ENCODE peak calls at places on chromosomes 2 and 18, in six cellular contexts. S is uterus, Q is KBM-7, J is progenitor cell of endocrine pancreas, I is left ventricle myocardium superior, U is EL. D is an unnamed sample.
A peak's percentile ranks its signal among the peaks of the same experiment; 100 is the strongest.

GRCh38 chr2:85902496-85902895 is 13.7 kb upstream of the ST3GAL5 start:
- DNase-seq in S (no peak), Q (no peak), J (no peak), I (no peak), U (peak; percentile 54), D (no peak)

GRCh38 chr2:105910497-105911238 is 166.0 kb downstream of the NCK2 start:
- DNase-seq in S (no peak), Q (no peak), J (no peak), I (no peak), U (no peak), D (no peak)

GRCh38 chr18:76426738-76427305 is 68.2 kb downstream of the ZNF516 start:
- DNase-seq in S (peak; percentile 73), Q (peak; percentile 32), J (peak; percentile 41), I (no peak), U (peak; percentile 50), D (peak; percentile 43)

GRCh38 chr2:42969231-42970150 is 177.1 kb upstream of the HAAO start:
- DNase-seq in S (no peak), Q (no peak), J (no peak), I (no peak), U (peak; percentile 93), D (no peak)

GRCh38 chr2:172540421-172540820 is 15.5 kb upstream of the PDK1 start:
- DNase-seq in S (no peak), Q (no peak), J (no peak), I (no peak), U (peak; percentile 28), D (no peak)

GRCh38 chr2:28320009-28320365 is 72.7 kb upstream of the FOSL2 start:
- DNase-seq in S (no peak), Q (no peak), J (no peak), I (no peak), U (no peak), D (no peak)

GRCh38 chr18:47160256-47160655 is 10.0 kb upstream of the HDHD2 start:
- DNase-seq in S (no peak), Q (no peak), J (no peak), I (no peak), U (no peak), D (no peak)

GRCh38 chr2:187775196-187775595 is 221.0 kb upstream of the TFPI start:
- DNase-seq in S (no peak), Q (no peak), J (no peak), I (no peak), U (no peak), D (no peak)

GRCh38 chr18:67864677-67865340 is 348.3 kb upstream of the DSEL start:
- DNase-seq in S (no peak), Q (no peak), J (no peak), I (no peak), U (peak; percentile 93), D (no peak)

GRCh38 chr2:192005214-192005613 is 158.3 kb upstream of the CAVIN2 start:
- DNase-seq in S (no peak), Q (no peak), J (no peak), I (no peak), U (no peak), D (no peak)

GRCh38 chr2:28663359-28663758 is 88.3 kb upstream of the PPP1CB start:
- DNase-seq in S (peak; percentile 54), Q (no peak), J (no peak), I (no peak), U (peak; percentile 80), D (no peak)

GRCh38 chr2:32453242-32454062 is 96.6 kb downstream of the BIRC6 start:
- DNase-seq in S (no peak), Q (no peak), J (no peak), I (no peak), U (no peak), D (no peak)

GRCh38 chr2:98815795-98816194 is 84.9 kb upstream of the MGAT4A start:
- DNase-seq in S (no peak), Q (no peak), J (no peak), I (no peak), U (no peak), D (no peak)

GRCh38 chr2:151560289-151560688 is 150.6 kb downstream of the RIF1 start:
- DNase-seq in S (no peak), Q (no peak), J (no peak), I (no peak), U (peak; percentile 57), D (no peak)

GRCh38 chr2:68190991-68191731 is 33.5 kb downstream of the PNO1 start:
- DNase-seq in S (no peak), Q (no peak), J (no peak), I (no peak), U (peak; percentile 76), D (no peak)

GRCh38 chr2:232102380-232102779 is 140.9 kb downstream of the DIS3L2 start:
- DNase-seq in S (no peak), Q (no peak), J (no peak), I (no peak), U (no peak), D (no peak)

GRCh38 chr2:226216578-226216977 is 583.0 kb downstream of the IRS1 start:
- DNase-seq in S (no peak), Q (no peak), J (no peak), I (no peak), U (no peak), D (no peak)

GRCh38 chr18:60485207-60485606 is 112.6 kb upstream of the MC4R start:
- DNase-seq in S (no peak), Q (no peak), J (no peak), I (no peak), U (peak; percentile 50), D (no peak)

GRCh38 chr2:235747868-235748144 is 254.0 kb downstream of the AGAP1 start:
- DNase-seq in S (no peak), Q (no peak), J (no peak), I (no peak), U (no peak), D (no peak)

GRCh38 chr18:57775937-57776336 is 27.2 kb downstream of the ATP8B1 start:
- DNase-seq in S (no peak), Q (no peak), J (no peak), I (no peak), U (peak; percentile 33), D (no peak)

GRCh38 chr2:49225126-49225525 is 70.8 kb upstream of the FSHR start:
- DNase-seq in S (no peak), Q (no peak), J (no peak), I (no peak), U (no peak), D (no peak)

GRCh38 chr2:184053326-184053725 is 545.0 kb upstream of the ZNF804A start:
- DNase-seq in S (no peak), Q (no peak), J (no peak), I (no peak), U (no peak), D (no peak)

GRCh38 chr2:56709181-56709580 is 525.4 kb downstream of the CCDC85A start:
- DNase-seq in S (no peak), Q (no peak), J (no peak), I (no peak), U (no peak), D (no peak)

GRCh38 chr2:54708584-54709340 is 14.7 kb upstream of the EML6 start:
- DNase-seq in S (no peak), Q (no peak), J (peak; percentile 23), I (peak; percentile 68), U (no peak), D (no peak)

GRCh38 chr2:37388074-37388473 is 43.6 kb downstream of the QPCT start:
- DNase-seq in S (no peak), Q (no peak), J (no peak), I (no peak), U (peak; percentile 61), D (no peak)

GRCh38 chr18:35581555-35582309 is at the start of gene GALNT1:
- DNase-seq in S (peak; percentile 18), Q (peak; percentile 34), J (no peak), I (peak; percentile 61), U (peak; percentile 13), D (peak; percentile 12)

GRCh38 chr2:1988049-1988448 is 243.7 kb upstream of the PXDN start:
- DNase-seq in S (no peak), Q (no peak), J (no peak), I (no peak), U (no peak), D (no peak)

GRCh38 chr2:7573166-7573845 is 656.1 kb downstream of the RNF144A start:
- DNase-seq in S (no peak), Q (no peak), J (no peak), I (no peak), U (no peak), D (peak; percentile 17)

GRCh38 chr2:163601377-163601776 is 134.4 kb downstream of the FIGN start:
- DNase-seq in S (no peak), Q (no peak), J (no peak), I (no peak), U (peak; percentile 15), D (peak; percentile 54)

D was measured in neuronal stem cell.